ENCODE peak calls at places on chromosomes 16 and 17, in six cellular contexts. One of them, this sample, is unnamed.

GRCh38 chr16:88012360-88012759 is 61.1 kb downstream of the BANP start:
- DNase-seq in activated CD4-positive, alpha-beta T cell treated with anti-CD3 and anti-CD28 coated beads, Interleukin-2, amount 10 ng/mL, durations not matched to agents 7 days and 5 days: no peak
- DNase-seq in stimulated activated naive B cell treated with anti-CD40 and anti-IgM and Interleukin-4, amounts not matched to agents 10 μg/mL and 1 μg/mL and 100 μg/mL, for 72 hours: no peak
- DNase-seq in NCI-H1048: no peak
- DNase-seq in NCI-H748 treated with DMSO at 0.1 percent for 48 hours: no peak
- DNase-seq in nucleus accumbens: no peak
- DNase-seq in this sample: no peak

GRCh38 chr17:73750975-73751374 is 106.7 kb upstream of the SDK2 start:
- DNase-seq in nucleus accumbens: no peak
- DNase-seq in NCI-H1048: no peak
- DNase-seq in stimulated activated naive B cell treated with anti-CD40 and anti-IgM and Interleukin-4, amounts not matched to agents 10 μg/mL and 1 μg/mL and 100 μg/mL, for 72 hours: no peak
- DNase-seq in activated CD4-positive, alpha-beta T cell treated with anti-CD3 and anti-CD28 coated beads, Interleukin-2, amount 10 ng/mL, durations not matched to agents 7 days and 5 days: no peak
- DNase-seq in NCI-H748 treated with DMSO at 0.1 percent for 48 hours: no peak
- DNase-seq in this sample: no peak

GRCh38 chr17:16491131-16491702 is 776 bp downstream of the LRRC75A start:
- DNase-seq in NCI-H1048: no peak
- DNase-seq in stimulated activated naive B cell treated with anti-CD40 and anti-IgM and Interleukin-4, amounts not matched to agents 10 μg/mL and 1 μg/mL and 100 μg/mL, for 72 hours: peak
- DNase-seq in NCI-H748 treated with DMSO at 0.1 percent for 48 hours: peak
- DNase-seq in nucleus accumbens: no peak
- DNase-seq in activated CD4-positive, alpha-beta T cell treated with anti-CD3 and anti-CD28 coated beads, Interleukin-2, amount 10 ng/mL, durations not matched to agents 7 days and 5 days: peak
- DNase-seq in this sample: no peak

GRCh38 chr17:50785942-50786570 is 18.7 kb upstream of the ANKRD40CL start:
- DNase-seq in NCI-H748 treated with DMSO at 0.1 percent for 48 hours: no peak
- DNase-seq in activated CD4-positive, alpha-beta T cell treated with anti-CD3 and anti-CD28 coated beads, Interleukin-2, amount 10 ng/mL, durations not matched to agents 7 days and 5 days: no peak
- DNase-seq in nucleus accumbens: peak
- DNase-seq in NCI-H1048: no peak
- DNase-seq in stimulated activated naive B cell treated with anti-CD40 and anti-IgM and Interleukin-4, amounts not matched to agents 10 μg/mL and 1 μg/mL and 100 μg/mL, for 72 hours: no peak
- DNase-seq in this sample: no peak

GRCh38 chr17:20935740-20936139 is 107.1 kb downstream of the USP22 start:
- DNase-seq in NCI-H1048: no peak
- DNase-seq in activated CD4-positive, alpha-beta T cell treated with anti-CD3 and anti-CD28 coated beads, Interleukin-2, amount 10 ng/mL, durations not matched to agents 7 days and 5 days: no peak
- DNase-seq in NCI-H748 treated with DMSO at 0.1 percent for 48 hours: no peak
- DNase-seq in nucleus accumbens: no peak
- DNase-seq in stimulated activated naive B cell treated with anti-CD40 and anti-IgM and Interleukin-4, amounts not matched to agents 10 μg/mL and 1 μg/mL and 100 μg/mL, for 72 hours: no peak
- DNase-seq in this sample: no peak

GRCh38 chr17:59714255-59714654 is 6.8 kb downstream of the VMP1 start:
- DNase-seq in stimulated activated naive B cell treated with anti-CD40 and anti-IgM and Interleukin-4, amounts not matched to agents 10 μg/mL and 1 μg/mL and 100 μg/mL, for 72 hours: no peak
- DNase-seq in NCI-H748 treated with DMSO at 0.1 percent for 48 hours: no peak
- DNase-seq in nucleus accumbens: no peak
- DNase-seq in activated CD4-positive, alpha-beta T cell treated with anti-CD3 and anti-CD28 coated beads, Interleukin-2, amount 10 ng/mL, durations not matched to agents 7 days and 5 days: no peak
- DNase-seq in NCI-H1048: no peak
- DNase-seq in this sample: no peak

GRCh38 chr17:79803997-79804855 is 7.3 kb upstream of the CBX8 start:
- DNase-seq in NCI-H1048: no peak
- DNase-seq in NCI-H748 treated with DMSO at 0.1 percent for 48 hours: no peak
- DNase-seq in stimulated activated naive B cell treated with anti-CD40 and anti-IgM and Interleukin-4, amounts not matched to agents 10 μg/mL and 1 μg/mL and 100 μg/mL, for 72 hours: peak
- DNase-seq in nucleus accumbens: no peak
- DNase-seq in activated CD4-positive, alpha-beta T cell treated with anti-CD3 and anti-CD28 coated beads, Interleukin-2, amount 10 ng/mL, durations not matched to agents 7 days and 5 days: peak
- DNase-seq in this sample: no peak

GRCh38 chr16:66133641-66134402 is 232.7 kb upstream of the CDH5 start:
- DNase-seq in stimulated activated naive B cell treated with anti-CD40 and anti-IgM and Interleukin-4, amounts not matched to agents 10 μg/mL and 1 μg/mL and 100 μg/mL, for 72 hours: no peak
- DNase-seq in NCI-H748 treated with DMSO at 0.1 percent for 48 hours: no peak
- DNase-seq in nucleus accumbens: no peak
- DNase-seq in NCI-H1048: no peak
- DNase-seq in activated CD4-positive, alpha-beta T cell treated with anti-CD3 and anti-CD28 coated beads, Interleukin-2, amount 10 ng/mL, durations not matched to agents 7 days and 5 days: no peak
- DNase-seq in this sample: no peak

GRCh38 chr16:5751216-5751615 is 653.6 kb upstream of the EEF2KMT start:
- DNase-seq in nucleus accumbens: no peak
- DNase-seq in NCI-H1048: no peak
- DNase-seq in NCI-H748 treated with DMSO at 0.1 percent for 48 hours: no peak
- DNase-seq in stimulated activated naive B cell treated with anti-CD40 and anti-IgM and Interleukin-4, amounts not matched to agents 10 μg/mL and 1 μg/mL and 100 μg/mL, for 72 hours: no peak
- DNase-seq in activated CD4-positive, alpha-beta T cell treated with anti-CD3 and anti-CD28 coated beads, Interleukin-2, amount 10 ng/mL, durations not matched to agents 7 days and 5 days: no peak
- DNase-seq in this sample: no peak

GRCh38 chr16:2194166-2194834 is 2.1 kb downstream of the CASKIN1 start:
- DNase-seq in nucleus accumbens: no peak
- DNase-seq in NCI-H1048: no peak
- DNase-seq in NCI-H748 treated with DMSO at 0.1 percent for 48 hours: no peak
- DNase-seq in activated CD4-positive, alpha-beta T cell treated with anti-CD3 and anti-CD28 coated beads, Interleukin-2, amount 10 ng/mL, durations not matched to agents 7 days and 5 days: peak
- DNase-seq in stimulated activated naive B cell treated with anti-CD40 and anti-IgM and Interleukin-4, amounts not matched to agents 10 μg/mL and 1 μg/mL and 100 μg/mL, for 72 hours: no peak
- DNase-seq in this sample: peak

GRCh38 chr17:83086197-83086880 is 6.9 kb downstream of the METRNL start:
- DNase-seq in stimulated activated naive B cell treated with anti-CD40 and anti-IgM and Interleukin-4, amounts not matched to agents 10 μg/mL and 1 μg/mL and 100 μg/mL, for 72 hours: no peak
- DNase-seq in activated CD4-positive, alpha-beta T cell treated with anti-CD3 and anti-CD28 coated beads, Interleukin-2, amount 10 ng/mL, durations not matched to agents 7 days and 5 days: no peak
- DNase-seq in nucleus accumbens: no peak
- DNase-seq in NCI-H1048: no peak
- DNase-seq in NCI-H748 treated with DMSO at 0.1 percent for 48 hours: no peak
- DNase-seq in this sample: no peak